ENCODE peak calls at places on chromosome 1, in seven cellular contexts. Z is aorta, D is sigmoid colon, N is heart right ventricle, I is left ventricle myocardium inferior, E is tibial nerve, X is neural progenitor cell. L is an unnamed sample.
A peak's percentile ranks its signal among the peaks of the same experiment; 100 is the strongest.

GRCh38 chr1:83545450-83545849 is 453.5 kb downstream of the TTLL7 start:
- DNase-seq in Z (no peak), D (no peak), N (no peak), I (no peak), E (no peak), X (peak; percentile 31), L (no peak)

GRCh38 chr1:87331319-87332269 is 2.9 kb downstream of the LMO4 start:
- DNase-seq in Z (peak; percentile 86), D (peak; percentile 90), N (peak; percentile 83), I (peak; percentile 86), E (peak; percentile 75), X (peak; percentile 92), L (peak; percentile 78)

GRCh38 chr1:41661428-41662060 is 177.1 kb upstream of the EDN2 start:
- DNase-seq in Z (peak; percentile 58), D (no peak), N (no peak), I (no peak), E (no peak), X (no peak), L (peak; percentile 74)

GRCh38 chr1:9174243-9174642 is 45.3 kb upstream of the GPR157 start:
- DNase-seq in Z (no peak), D (no peak), N (no peak), I (no peak), E (no peak), X (no peak), L (no peak)

GRCh38 chr1:67773462-67773861 is 59.8 kb downstream of the GNG12 start:
- DNase-seq in Z (no peak), D (no peak), N (no peak), I (no peak), E (no peak), X (no peak), L (no peak)

GRCh38 chr1:25641931-25642611 is 25.5 kb downstream of the MAN1C1 start:
- DNase-seq in Z (no peak), D (peak; percentile 74), N (no peak), I (no peak), E (peak; percentile 35), X (no peak), L (no peak)

GRCh38 chr1:211606327-211606913 is 27.5 kb upstream of the SLC30A1 start:
- DNase-seq in Z (no peak), D (no peak), N (no peak), I (no peak), E (no peak), X (no peak), L (no peak)

GRCh38 chr1:24166988-24167387 is 20.1 kb downstream of the IFNLR1 start:
- DNase-seq in Z (no peak), D (peak; percentile 10), N (no peak), I (no peak), E (no peak), X (no peak), L (no peak)

GRCh38 chr1:64514197-64514765 is 44.4 kb downstream of the CACHD1 start:
- DNase-seq in Z (no peak), D (no peak), N (no peak), I (no peak), E (no peak), X (no peak), L (no peak)

GRCh38 chr1:53162621-53163020 is 20.2 kb upstream of the SLC1A7 start:
- DNase-seq in Z (no peak), D (no peak), N (no peak), I (no peak), E (no peak), X (no peak), L (no peak)

GRCh38 chr1:230140221-230141001 is 73.4 kb downstream of the GALNT2 start:
- DNase-seq in Z (peak; percentile 68), D (peak; percentile 80), N (peak; percentile 48), I (no peak), E (peak; percentile 26), X (no peak), L (no peak)
- H3K27ac ChIP-seq in Z (no peak overlapping the region), D (peak overlapping the region; percentile 15), N (peak overlapping the region; percentile 69), I (peak overlapping the region; percentile 12), E (no peak overlapping the region), X (no peak overlapping the region), L (peak overlapping the region; percentile 51)

GRCh38 chr1:178341218-178341956 is 155.4 kb downstream of the CLEC20A start:
- DNase-seq in Z (peak; percentile 58), D (no peak), N (peak; percentile 76), I (peak; percentile 42), E (peak; percentile 13), X (peak; percentile 95), L (peak; percentile 58)
- H3K4me1 ChIP-seq in Z (peaks cover 7% of the 10 kb centered on the region), D (no peaks in the 10 kb centered on the region), N (peaks cover 74% of the 10 kb centered on the region), I (peaks cover 95% of the 10 kb centered on the region), E (peaks cover 68% of the 10 kb centered on the region), X (peaks cover 44% of the 10 kb centered on the region), L (peaks cover 9% of the 10 kb centered on the region)

GRCh38 chr1:156487862-156488261 is 12.7 kb downstream of the MEF2D start:
- DNase-seq in Z (no peak), D (no peak), N (no peak), I (no peak), E (no peak), X (no peak), L (no peak)
- H3K27ac ChIP-seq in Z (no peak overlapping the region), D (peak overlapping the region; percentile 100), N (peak overlapping the region; percentile 80), I (peak overlapping the region; percentile 100), E (no peak overlapping the region), X (no peak overlapping the region), L (no peak overlapping the region)

GRCh38 chr1:234588402-234588801 is 21.6 kb downstream of the IRF2BP2 start:
- DNase-seq in Z (no peak), D (no peak), N (no peak), I (no peak), E (no peak), X (no peak), L (no peak)
- H3K4me1 ChIP-seq in Z (peaks cover 6% of the 10 kb centered on the region), D (no peaks in the 10 kb centered on the region), N (peaks cover 45% of the 10 kb centered on the region), I (peaks cover 54% of the 10 kb centered on the region), E (peaks cover 65% of the 10 kb centered on the region), X (no peaks in the 10 kb centered on the region), L (no peaks in the 10 kb centered on the region)

GRCh38 chr1:94271373-94271772 is 34.0 kb upstream of the ARHGAP29 start:
- DNase-seq in Z (no peak), D (no peak), N (no peak), I (no peak), E (no peak), X (no peak), L (no peak)
- H3K27ac ChIP-seq in Z (no peak overlapping the region), D (no peak overlapping the region), N (no peak overlapping the region), I (no peak overlapping the region), E (no peak overlapping the region), X (no peak overlapping the region), L (no peak overlapping the region)